ENCODE peak calls at places on chromosomes 13 and 19, in six cellular contexts. C is mesenchymal stem cell, Q is H9, W is IMR-90, H is neuronal stem cell, I is mesendoderm. U is an unnamed sample.

GRCh38 chr13:110361365-110361911 is 54.4 kb downstream of the COL4A2 start:
- DNase-seq in C (peak; percentile 80), W (peak; percentile 88), I (no peak), H (no peak), Q (no peak), U (no peak)

GRCh38 chr19:6113616-6114188 is 3.4 kb upstream of the RFX2 start:
- DNase-seq in H (no peak), C (no peak), I (no peak), Q (no peak), W (no peak), U (no peak)

GRCh38 chr13:111573362-111573761 is 252.9 kb downstream of the TEX29 start:
- DNase-seq in C (no peak), I (no peak), Q (no peak), H (no peak), W (no peak), U (no peak)

GRCh38 chr19:4362871-4363545 is 19.6 kb downstream of the MPND start:
- DNase-seq in W (no peak), H (no peak), I (peak; percentile 44), C (no peak), Q (peak; percentile 59), U (peak; percentile 76)

GRCh38 chr13:26412263-26412662 is 145.2 kb upstream of the WASF3 start:
- DNase-seq in C (no peak), I (no peak), W (no peak), H (no peak), Q (no peak), U (no peak)

GRCh38 chr19:29610213-29610573 is 4.1 kb downstream of the POP4 start:
- DNase-seq in H (no peak), Q (no peak), W (no peak), I (no peak), C (no peak), U (no peak)

GRCh38 chr13:109784590-109785140 is 1.7 kb downstream of the IRS2 start:
- DNase-seq in W (peak; percentile 62), C (peak; percentile 77), H (peak; percentile 85), I (peak; percentile 82), Q (peak; percentile 81), U (no peak)

GRCh38 chr13:73142091-73142490 is 83.3 kb downstream of the KLF5 start:
- DNase-seq in C (no peak), W (no peak), I (no peak), Q (no peak), H (no peak), U (no peak)

GRCh38 chr13:66926200-66926850 is 303.8 kb downstream of the PCDH9 start:
- DNase-seq in H (no peak), W (no peak), I (no peak), C (no peak), Q (no peak), U (no peak)

GRCh38 chr13:85631801-85632200 is 167.4 kb downstream of the SLITRK6 start:
- DNase-seq in I (no peak), Q (no peak), W (peak; percentile 9), C (peak; percentile 16), H (no peak), U (no peak)

GRCh38 chr13:109818136-109818535 is 31.8 kb upstream of the IRS2 start:
- DNase-seq in W (no peak), H (no peak), Q (no peak), I (no peak), C (no peak), U (no peak)

GRCh38 chr13:66660013-66660804 is 569.9 kb downstream of the PCDH9 start:
- DNase-seq in W (peak; percentile 75), I (no peak), C (peak; percentile 80), H (no peak), Q (no peak), U (no peak)

GRCh38 chr13:48234652-48235099 is 1.7 kb downstream of the ITM2B start:
- DNase-seq in C (peak; percentile 26), Q (no peak), I (peak; percentile 8), W (no peak), H (no peak), U (no peak)

GRCh38 chr19:13056052-13056660 is 46.5 kb downstream of the LYL1 start:
- DNase-seq in I (peak; percentile 85), C (peak; percentile 29), Q (peak; percentile 73), H (no peak), W (peak; percentile 71), U (no peak)

GRCh38 chr19:42528354-42529247 is at the start of gene CEACAM1:
- DNase-seq in I (no peak), C (no peak), H (no peak), W (no peak), Q (no peak), U (peak; percentile 43)

GRCh38 chr13:41296879-41297646 is 14.0 kb upstream of the NAA16 start:
- DNase-seq in I (no peak), Q (no peak), W (no peak), H (no peak), C (no peak), U (no peak)

GRCh38 chr13:48580185-48580803 is 47.4 kb upstream of the RCBTB2 start:
- DNase-seq in H (peak; percentile 52), I (peak; percentile 69), W (peak; percentile 56), Q (no peak), C (peak; percentile 64), U (no peak)

GRCh38 chr13:99572921-99573320 is 71.6 kb downstream of the TM9SF2 start:
- DNase-seq in C (no peak), H (no peak), I (no peak), W (no peak), Q (no peak), U (no peak)

GRCh38 chr19:6761053-6761676 is 6.1 kb downstream of the SH2D3A start:
- DNase-seq in W (no peak), I (peak; percentile 62), H (no peak), C (no peak), Q (peak; percentile 49), U (no peak)

GRCh38 chr19:41225238-41226052 is 6.4 kb downstream of the AXL start:
- DNase-seq in W (peak; percentile 100), H (no peak), Q (peak; percentile 60), I (peak; percentile 90), C (peak; percentile 100), U (peak; percentile 47)

GRCh38 chr19:29265436-29265835 is 52.5 kb upstream of the UQCRFS1 start:
- DNase-seq in W (no peak), H (no peak), Q (no peak), C (no peak), I (no peak), U (no peak)

GRCh38 chr19:3386447-3387234 is 20.3 kb downstream of the NFIC start:
- DNase-seq in I (no peak), W (no peak), C (no peak), H (no peak), Q (no peak), U (no peak)

GRCh38 chr19:45164577-45165335 is 4.0 kb upstream of the NKPD1 start:
- DNase-seq in H (no peak), I (peak; percentile 87), W (peak; percentile 46), C (peak; percentile 79), Q (peak; percentile 96), U (peak; percentile 69)

GRCh38 chr13:73731564-73731963 is 402.6 kb downstream of the KLF12 start:
- DNase-seq in C (no peak), H (no peak), Q (no peak), I (peak; percentile 47), W (no peak), U (no peak)

GRCh38 chr13:27362064-27362751 is 62.2 kb upstream of the GTF3A start:
- DNase-seq in W (peak; percentile 71), C (peak; percentile 80), I (peak; percentile 93), Q (peak; percentile 93), H (peak; percentile 86), U (peak; percentile 95)

GRCh38 chr13:22173605-22174004 is 502.7 kb downstream of the FGF9 start:
- DNase-seq in C (peak; percentile 48), H (no peak), Q (no peak), W (peak; percentile 90), I (no peak), U (no peak)

GRCh38 chr13:50125306-50125555 is 110.0 kb downstream of the KCNRG start:
- DNase-seq in Q (no peak), H (no peak), W (no peak), I (no peak), C (no peak), U (no peak)

GRCh38 chr13:43979492-43979891 is 99.8 kb downstream of the LACC1 start:
- DNase-seq in C (no peak), Q (no peak), I (no peak), H (no peak), W (no peak), U (no peak)

GRCh38 chr13:42284068-42284467 is 12.1 kb downstream of the AKAP11 start:
- DNase-seq in I (no peak), C (no peak), Q (no peak), W (no peak), H (no peak), U (no peak)

DNA sequence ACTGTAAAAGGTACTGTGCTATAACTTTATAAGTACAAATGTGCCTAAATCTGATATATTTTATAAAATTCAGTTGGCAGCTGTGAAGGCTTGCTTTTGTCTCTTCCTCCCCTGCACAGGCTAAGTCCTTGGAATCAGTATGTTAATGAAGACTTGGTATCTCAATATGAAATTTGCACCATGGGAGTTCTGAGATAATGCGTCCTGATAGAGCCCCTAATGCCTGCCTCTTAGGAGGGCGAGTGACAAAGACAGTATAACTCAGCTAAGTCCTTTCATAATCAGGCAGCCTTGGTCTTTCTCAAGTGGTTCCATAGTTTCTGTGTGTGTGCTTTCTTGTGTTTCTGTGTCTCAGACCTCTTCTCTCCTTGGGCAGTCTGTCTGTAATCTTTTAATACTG is 14.7 kb downstream of the LRCH1 start:
- DNase-seq in C (no peak), H (no peak), W (no peak), I (peak; percentile 62), Q (no peak), U (no peak)
- H2BK15ac ChIP-seq in C (no peak overlapping the region), H (no peak overlapping the region), W (no peak overlapping the region), I (no peak overlapping the region), Q (no peak overlapping the region), U (no peak overlapping the region)

GRCh38 chr19:34851277-34851804 is 75.4 kb upstream of the ZNF30 start:
- DNase-seq in Q (peak; percentile 67), H (no peak), W (no peak), I (peak; percentile 58), C (no peak), U (no peak)

GRCh38 chr19:34841780-34842179 is 68.8 kb upstream of the ZNF599 start:
- DNase-seq in W (no peak), H (no peak), Q (peak; percentile 49), I (peak; percentile 22), C (no peak), U (no peak)

GRCh38 chr19:34853369-34853768 is 73.3 kb upstream of the ZNF30 start:
- DNase-seq in Q (no peak), I (no peak), W (no peak), H (no peak), C (no peak), U (no peak)

GRCh38 chr19:34844254-34844653 is 71.2 kb upstream of the ZNF599 start:
- DNase-seq in Q (no peak), I (no peak), W (no peak), H (no peak), C (no peak), U (no peak)

GRCh38 chr19:34847393-34847792 is 74.4 kb upstream of the ZNF599 start:
- DNase-seq in H (no peak), W (no peak), C (no peak), I (no peak), Q (no peak), U (no peak)
- H2BK15ac ChIP-seq in H (no peak overlapping the region), W (no peak overlapping the region), C (no peak overlapping the region), I (no peak overlapping the region), Q (no peak overlapping the region), U (no peak overlapping the region)

GRCh38 chr19:54969647-54970046 is 3.5 kb downstream of the NLRP2 start:
- DNase-seq in H (no peak), I (no peak), Q (no peak), W (no peak), C (no peak), U (no peak)
- H2BK15ac ChIP-seq in H (no peak overlapping the region), I (no peak overlapping the region), Q (no peak overlapping the region), W (no peak overlapping the region), C (no peak overlapping the region), U (no peak overlapping the region)

GRCh38 chr19:35488677-35489076 is 1.6 kb downstream of the KRTDAP start:
- DNase-seq in C (no peak), I (no peak), Q (no peak), H (no peak), W (no peak), U (no peak)
- H2BK15ac ChIP-seq in C (no peak overlapping the region), I (no peak overlapping the region), Q (no peak overlapping the region), H (no peak overlapping the region), W (no peak overlapping the region), U (no peak overlapping the region)